ENCODE peak calls at places on chromosomes 3 and 15, in six cellular contexts. D, W, I, R, Q and H are unnamed samples.

GRCh38 chr15:64528871-64529270 is 68.5 kb downstream of the ZNF609 start:
- DNase-seq in W (no peak), R (no peak), Q (no peak), D (no peak), I (no peak), H (no peak)

GRCh38 chr15:82040395-82040794 is 5.4 kb downstream of the MEX3B start:
- DNase-seq in I (no peak), R (no peak), Q (no peak), D (no peak), W (no peak), H (no peak)

GRCh38 chr3:154559623-154560022 is 129.6 kb upstream of the GPR149 start:
- DNase-seq in R (no peak), W (no peak), D (no peak), Q (no peak), I (no peak), H (no peak)

GRCh38 chr3:150251654-150252053 is 156.4 kb upstream of the TSC22D2 start:
- DNase-seq in W (no peak), I (peak), Q (no peak), R (no peak), D (no peak), H (peak)

GRCh38 chr3:141083831-141084624 is 32.9 kb downstream of the SPSB4 start:
- DNase-seq in I (no peak), D (no peak), Q (no peak), W (no peak), R (no peak), H (no peak)

GRCh38 chr3:119352863-119353527 is 58.8 kb downstream of the ARHGAP31 start:
- DNase-seq in D (no peak), Q (no peak), I (peak), R (no peak), W (peak), H (peak)

GRCh38 chr3:145807990-145808389 is 353.0 kb downstream of the PLOD2 start:
- DNase-seq in D (no peak), W (no peak), R (no peak), I (peak), Q (peak), H (no peak)

GRCh38 chr3:10726787-10727186 is 89.2 kb upstream of the SLC6A11 start:
- DNase-seq in W (no peak), I (no peak), D (no peak), Q (no peak), R (no peak), H (no peak)

GRCh38 chr3:171772427-171773056 is 37.7 kb downstream of the PLD1 start:
- DNase-seq in D (no peak), R (peak), W (peak), I (peak), Q (peak), H (peak)

GRCh38 chr3:136042608-136043221 is 77.2 kb downstream of the PPP2R3A start:
- DNase-seq in R (no peak), D (no peak), Q (peak), I (peak), W (no peak), H (peak)

GRCh38 chr3:167653750-167654149 is at the start of gene WDR49:
- DNase-seq in Q (no peak), W (no peak), R (no peak), I (no peak), D (no peak), H (no peak)

GRCh38 chr3:126888186-126888760 is 94.6 kb upstream of the PLXNA1 start:
- DNase-seq in R (no peak), Q (peak), D (no peak), I (no peak), W (no peak), H (no peak)

GRCh38 chr15:84928843-84929168 is 44.3 kb downstream of the SLC28A1 start:
- DNase-seq in D (no peak), R (no peak), W (no peak), Q (no peak), I (no peak), H (no peak)

GRCh38 chr15:56795400-56795983 is 62.2 kb upstream of the ZNF280D start:
- DNase-seq in W (no peak), I (no peak), R (no peak), Q (no peak), D (no peak), H (peak)

GRCh38 chr3:76500746-76501275 is 539.1 kb upstream of the ROBO2 start:
- DNase-seq in I (peak), W (no peak), Q (no peak), D (no peak), R (no peak), H (peak)

GRCh38 chr3:66473637-66474036 is 27.2 kb downstream of the LRIG1 start:
- DNase-seq in W (no peak), D (no peak), R (no peak), Q (no peak), I (peak), H (peak)

GRCh38 chr3:127431066-127431465 is 143.2 kb upstream of the PRR20G start:
- DNase-seq in W (no peak), Q (no peak), R (no peak), D (no peak), I (no peak), H (no peak)

GRCh38 chr3:4820296-4821121 is 158.7 kb upstream of the BHLHE40 start:
- DNase-seq in D (no peak), R (no peak), I (no peak), W (peak), Q (no peak), H (no peak)